ENCODE peak calls at places on chromosomes 2 and 18, in ten cellular contexts. One of them, this sample, is unnamed.

GRCh38 chr2:145845207-145845894 is 1325.4 kb upstream of the ZEB2 start:
- DNase-seq in stimulated activated CD8-positive, alpha-beta memory T cell treated with anti-CD3 and anti-CD28 coated beads, Interleukin-15, amount 100 ng/mL, for 24 hours: no peak
- DNase-seq in NCI-H2029 treated with DMSO at 0.1 percent for 48 hours: peak
- DNase-seq in HS-5: no peak
- DNase-seq in renal cortical epithelial cell: no peak
- DNase-seq in T-helper 9 cell: no peak
- DNase-seq in HCEC 1CT: no peak
- DNase-seq in AG08396: no peak
- DNase-seq in effector memory CD4-positive, alpha-beta T cell: no peak
- DNase-seq in posterior vena cava: no peak
- DNase-seq in this sample: no peak

GRCh38 chr2:191231995-191232394 is 13.2 kb upstream of the MYO1B start:
- DNase-seq in HCEC 1CT: peak
- DNase-seq in posterior vena cava: no peak
- DNase-seq in AG08396: no peak
- DNase-seq in effector memory CD4-positive, alpha-beta T cell: no peak
- DNase-seq in T-helper 9 cell: no peak
- DNase-seq in NCI-H2029 treated with DMSO at 0.1 percent for 48 hours: no peak
- DNase-seq in renal cortical epithelial cell: peak
- DNase-seq in stimulated activated CD8-positive, alpha-beta memory T cell treated with anti-CD3 and anti-CD28 coated beads, Interleukin-15, amount 100 ng/mL, for 24 hours: no peak
- DNase-seq in HS-5: no peak
- DNase-seq in this sample: no peak

GRCh38 chr18:58351776-58352175 is 277.1 kb downstream of the ALPK2 start:
- DNase-seq in effector memory CD4-positive, alpha-beta T cell: no peak
- DNase-seq in posterior vena cava: no peak
- DNase-seq in NCI-H2029 treated with DMSO at 0.1 percent for 48 hours: no peak
- DNase-seq in HCEC 1CT: no peak
- DNase-seq in renal cortical epithelial cell: no peak
- DNase-seq in stimulated activated CD8-positive, alpha-beta memory T cell treated with anti-CD3 and anti-CD28 coated beads, Interleukin-15, amount 100 ng/mL, for 24 hours: no peak
- DNase-seq in AG08396: no peak
- DNase-seq in T-helper 9 cell: no peak
- DNase-seq in HS-5: no peak
- DNase-seq in this sample: no peak

GRCh38 chr2:1572638-1573037 is 159.4 kb downstream of the TPO start:
- DNase-seq in HS-5: no peak
- DNase-seq in NCI-H2029 treated with DMSO at 0.1 percent for 48 hours: no peak
- DNase-seq in renal cortical epithelial cell: peak
- DNase-seq in HCEC 1CT: no peak
- DNase-seq in posterior vena cava: peak
- DNase-seq in effector memory CD4-positive, alpha-beta T cell: no peak
- DNase-seq in AG08396: peak
- DNase-seq in T-helper 9 cell: no peak
- DNase-seq in stimulated activated CD8-positive, alpha-beta memory T cell treated with anti-CD3 and anti-CD28 coated beads, Interleukin-15, amount 100 ng/mL, for 24 hours: no peak
- DNase-seq in this sample: peak

GRCh38 chr2:205557873-205558272 is 124.4 kb upstream of the NRP2 start:
- DNase-seq in NCI-H2029 treated with DMSO at 0.1 percent for 48 hours: no peak
- DNase-seq in effector memory CD4-positive, alpha-beta T cell: no peak
- DNase-seq in HCEC 1CT: no peak
- DNase-seq in HS-5: no peak
- DNase-seq in renal cortical epithelial cell: no peak
- DNase-seq in T-helper 9 cell: no peak
- DNase-seq in posterior vena cava: no peak
- DNase-seq in stimulated activated CD8-positive, alpha-beta memory T cell treated with anti-CD3 and anti-CD28 coated beads, Interleukin-15, amount 100 ng/mL, for 24 hours: no peak
- DNase-seq in AG08396: no peak
- DNase-seq in this sample: no peak

GRCh38 chr18:306608-307255 is 38.9 kb upstream of the THOC1 start:
- DNase-seq in renal cortical epithelial cell: no peak
- DNase-seq in HCEC 1CT: no peak
- DNase-seq in HS-5: no peak
- DNase-seq in effector memory CD4-positive, alpha-beta T cell: no peak
- DNase-seq in T-helper 9 cell: no peak
- DNase-seq in stimulated activated CD8-positive, alpha-beta memory T cell treated with anti-CD3 and anti-CD28 coated beads, Interleukin-15, amount 100 ng/mL, for 24 hours: no peak
- DNase-seq in NCI-H2029 treated with DMSO at 0.1 percent for 48 hours: no peak
- DNase-seq in AG08396: no peak
- DNase-seq in posterior vena cava: no peak
- DNase-seq in this sample: no peak

GRCh38 chr2:214577769-214578168 is 166.9 kb downstream of the VWC2L start:
- DNase-seq in HS-5: no peak
- DNase-seq in posterior vena cava: no peak
- DNase-seq in NCI-H2029 treated with DMSO at 0.1 percent for 48 hours: no peak
- DNase-seq in AG08396: no peak
- DNase-seq in renal cortical epithelial cell: no peak
- DNase-seq in effector memory CD4-positive, alpha-beta T cell: no peak
- DNase-seq in T-helper 9 cell: no peak
- DNase-seq in HCEC 1CT: peak
- DNase-seq in stimulated activated CD8-positive, alpha-beta memory T cell treated with anti-CD3 and anti-CD28 coated beads, Interleukin-15, amount 100 ng/mL, for 24 hours: no peak
- DNase-seq in this sample: no peak

GRCh38 chr2:189265696-189266320 is 86.2 kb upstream of the COL5A2 start:
- DNase-seq in stimulated activated CD8-positive, alpha-beta memory T cell treated with anti-CD3 and anti-CD28 coated beads, Interleukin-15, amount 100 ng/mL, for 24 hours: no peak
- DNase-seq in NCI-H2029 treated with DMSO at 0.1 percent for 48 hours: no peak
- DNase-seq in HCEC 1CT: peak
- DNase-seq in AG08396: no peak
- DNase-seq in renal cortical epithelial cell: no peak
- DNase-seq in T-helper 9 cell: no peak
- DNase-seq in HS-5: no peak
- DNase-seq in effector memory CD4-positive, alpha-beta T cell: no peak
- DNase-seq in posterior vena cava: no peak
- DNase-seq in this sample: no peak

GRCh38 chr2:142048581-142048980 is 82.2 kb downstream of the LRP1B start:
- DNase-seq in HS-5: no peak
- DNase-seq in effector memory CD4-positive, alpha-beta T cell: no peak
- DNase-seq in AG08396: no peak
- DNase-seq in stimulated activated CD8-positive, alpha-beta memory T cell treated with anti-CD3 and anti-CD28 coated beads, Interleukin-15, amount 100 ng/mL, for 24 hours: no peak
- DNase-seq in posterior vena cava: no peak
- DNase-seq in T-helper 9 cell: no peak
- DNase-seq in HCEC 1CT: peak
- DNase-seq in renal cortical epithelial cell: no peak
- DNase-seq in NCI-H2029 treated with DMSO at 0.1 percent for 48 hours: no peak
- DNase-seq in this sample: no peak

GRCh38 chr18:49609416-49610284 is 47.8 kb downstream of the LIPG start:
- DNase-seq in AG08396: no peak
- DNase-seq in NCI-H2029 treated with DMSO at 0.1 percent for 48 hours: no peak
- DNase-seq in HS-5: peak
- DNase-seq in stimulated activated CD8-positive, alpha-beta memory T cell treated with anti-CD3 and anti-CD28 coated beads, Interleukin-15, amount 100 ng/mL, for 24 hours: no peak
- DNase-seq in effector memory CD4-positive, alpha-beta T cell: no peak
- DNase-seq in T-helper 9 cell: no peak
- DNase-seq in renal cortical epithelial cell: peak
- DNase-seq in posterior vena cava: no peak
- DNase-seq in HCEC 1CT: no peak
- DNase-seq in this sample: no peak

GRCh38 chr2:224379210-224379609 is 22.7 kb downstream of the FAM124B start:
- DNase-seq in T-helper 9 cell: no peak
- DNase-seq in HCEC 1CT: no peak
- DNase-seq in NCI-H2029 treated with DMSO at 0.1 percent for 48 hours: no peak
- DNase-seq in effector memory CD4-positive, alpha-beta T cell: no peak
- DNase-seq in HS-5: no peak
- DNase-seq in posterior vena cava: no peak
- DNase-seq in stimulated activated CD8-positive, alpha-beta memory T cell treated with anti-CD3 and anti-CD28 coated beads, Interleukin-15, amount 100 ng/mL, for 24 hours: no peak
- DNase-seq in renal cortical epithelial cell: no peak
- DNase-seq in AG08396: no peak
- DNase-seq in this sample: no peak

GRCh38 chr18:6650063-6650462 is 79.5 kb upstream of the ARHGAP28 start:
- DNase-seq in HCEC 1CT: no peak
- DNase-seq in T-helper 9 cell: no peak
- DNase-seq in AG08396: no peak
- DNase-seq in posterior vena cava: no peak
- DNase-seq in HS-5: no peak
- DNase-seq in renal cortical epithelial cell: no peak
- DNase-seq in effector memory CD4-positive, alpha-beta T cell: no peak
- DNase-seq in stimulated activated CD8-positive, alpha-beta memory T cell treated with anti-CD3 and anti-CD28 coated beads, Interleukin-15, amount 100 ng/mL, for 24 hours: no peak
- DNase-seq in NCI-H2029 treated with DMSO at 0.1 percent for 48 hours: peak
- DNase-seq in this sample: no peak

GRCh38 chr2:126900646-126901319 is 2.1 kb downstream of the TEX51 start:
- DNase-seq in HS-5: no peak
- DNase-seq in stimulated activated CD8-positive, alpha-beta memory T cell treated with anti-CD3 and anti-CD28 coated beads, Interleukin-15, amount 100 ng/mL, for 24 hours: no peak
- DNase-seq in T-helper 9 cell: no peak
- DNase-seq in NCI-H2029 treated with DMSO at 0.1 percent for 48 hours: no peak
- DNase-seq in HCEC 1CT: no peak
- DNase-seq in AG08396: no peak
- DNase-seq in renal cortical epithelial cell: no peak
- DNase-seq in effector memory CD4-positive, alpha-beta T cell: no peak
- DNase-seq in posterior vena cava: peak
- DNase-seq in this sample: no peak

GRCh38 chr2:233807215-233807865 is 29.2 kb downstream of the MROH2A start:
- DNase-seq in posterior vena cava: peak
- DNase-seq in stimulated activated CD8-positive, alpha-beta memory T cell treated with anti-CD3 and anti-CD28 coated beads, Interleukin-15, amount 100 ng/mL, for 24 hours: no peak
- DNase-seq in T-helper 9 cell: no peak
- DNase-seq in effector memory CD4-positive, alpha-beta T cell: no peak
- DNase-seq in AG08396: no peak
- DNase-seq in renal cortical epithelial cell: no peak
- DNase-seq in NCI-H2029 treated with DMSO at 0.1 percent for 48 hours: no peak
- DNase-seq in HCEC 1CT: no peak
- DNase-seq in HS-5: no peak
- DNase-seq in this sample: peak

GRCh38 chr18:12745095-12745820 is 42.4 kb downstream of the PSMG2 start:
- DNase-seq in T-helper 9 cell: no peak
- DNase-seq in HS-5: no peak
- DNase-seq in posterior vena cava: no peak
- DNase-seq in renal cortical epithelial cell: no peak
- DNase-seq in NCI-H2029 treated with DMSO at 0.1 percent for 48 hours: no peak
- DNase-seq in AG08396: no peak
- DNase-seq in effector memory CD4-positive, alpha-beta T cell: no peak
- DNase-seq in HCEC 1CT: no peak
- DNase-seq in stimulated activated CD8-positive, alpha-beta memory T cell treated with anti-CD3 and anti-CD28 coated beads, Interleukin-15, amount 100 ng/mL, for 24 hours: no peak
- DNase-seq in this sample: no peak

GRCh38 chr2:216083464-216084279 is 2.0 kb downstream of the TMEM169 start:
- DNase-seq in HCEC 1CT: peak
- DNase-seq in renal cortical epithelial cell: peak
- DNase-seq in stimulated activated CD8-positive, alpha-beta memory T cell treated with anti-CD3 and anti-CD28 coated beads, Interleukin-15, amount 100 ng/mL, for 24 hours: no peak
- DNase-seq in T-helper 9 cell: no peak
- DNase-seq in NCI-H2029 treated with DMSO at 0.1 percent for 48 hours: no peak
- DNase-seq in effector memory CD4-positive, alpha-beta T cell: no peak
- DNase-seq in posterior vena cava: no peak
- DNase-seq in AG08396: peak
- DNase-seq in HS-5: no peak
- DNase-seq in this sample: no peak

GRCh38 chr18:58258707-58259342 is 214.8 kb downstream of the NEDD4L start:
- DNase-seq in HCEC 1CT: no peak
- DNase-seq in AG08396: no peak
- DNase-seq in stimulated activated CD8-positive, alpha-beta memory T cell treated with anti-CD3 and anti-CD28 coated beads, Interleukin-15, amount 100 ng/mL, for 24 hours: no peak
- DNase-seq in renal cortical epithelial cell: no peak
- DNase-seq in NCI-H2029 treated with DMSO at 0.1 percent for 48 hours: no peak
- DNase-seq in effector memory CD4-positive, alpha-beta T cell: no peak
- DNase-seq in posterior vena cava: no peak
- DNase-seq in HS-5: no peak
- DNase-seq in T-helper 9 cell: no peak
- DNase-seq in this sample: no peak

GRCh38 chr2:14902953-14903352 is 270.4 kb downstream of the LRATD1 start:
- DNase-seq in stimulated activated CD8-positive, alpha-beta memory T cell treated with anti-CD3 and anti-CD28 coated beads, Interleukin-15, amount 100 ng/mL, for 24 hours: no peak
- DNase-seq in effector memory CD4-positive, alpha-beta T cell: no peak
- DNase-seq in HS-5: no peak
- DNase-seq in posterior vena cava: no peak
- DNase-seq in T-helper 9 cell: no peak
- DNase-seq in renal cortical epithelial cell: no peak
- DNase-seq in NCI-H2029 treated with DMSO at 0.1 percent for 48 hours: no peak
- DNase-seq in AG08396: no peak
- DNase-seq in HCEC 1CT: no peak
- DNase-seq in this sample: no peak

GRCh38 chr2:230619471-230619870 is 93.2 kb upstream of the CAB39 start:
- DNase-seq in HCEC 1CT: no peak
- DNase-seq in stimulated activated CD8-positive, alpha-beta memory T cell treated with anti-CD3 and anti-CD28 coated beads, Interleukin-15, amount 100 ng/mL, for 24 hours: no peak
- DNase-seq in effector memory CD4-positive, alpha-beta T cell: no peak
- DNase-seq in HS-5: no peak
- DNase-seq in NCI-H2029 treated with DMSO at 0.1 percent for 48 hours: no peak
- DNase-seq in AG08396: no peak
- DNase-seq in posterior vena cava: no peak
- DNase-seq in T-helper 9 cell: no peak
- DNase-seq in renal cortical epithelial cell: no peak
- DNase-seq in this sample: no peak

GRCh38 chr2:227248876-227249275 is 76.2 kb upstream of the MFF start:
- DNase-seq in stimulated activated CD8-positive, alpha-beta memory T cell treated with anti-CD3 and anti-CD28 coated beads, Interleukin-15, amount 100 ng/mL, for 24 hours: no peak
- DNase-seq in T-helper 9 cell: no peak
- DNase-seq in HS-5: no peak
- DNase-seq in effector memory CD4-positive, alpha-beta T cell: no peak
- DNase-seq in renal cortical epithelial cell: no peak
- DNase-seq in NCI-H2029 treated with DMSO at 0.1 percent for 48 hours: peak
- DNase-seq in HCEC 1CT: no peak
- DNase-seq in AG08396: no peak
- DNase-seq in posterior vena cava: no peak
- DNase-seq in this sample: no peak

GRCh38 chr2:239778861-239779591 is 246.1 kb downstream of the NDUFA10 start:
- DNase-seq in stimulated activated CD8-positive, alpha-beta memory T cell treated with anti-CD3 and anti-CD28 coated beads, Interleukin-15, amount 100 ng/mL, for 24 hours: no peak
- DNase-seq in renal cortical epithelial cell: no peak
- DNase-seq in posterior vena cava: peak
- DNase-seq in effector memory CD4-positive, alpha-beta T cell: no peak
- DNase-seq in NCI-H2029 treated with DMSO at 0.1 percent for 48 hours: no peak
- DNase-seq in AG08396: no peak
- DNase-seq in HS-5: no peak
- DNase-seq in HCEC 1CT: no peak
- DNase-seq in T-helper 9 cell: no peak
- DNase-seq in this sample: no peak

GRCh38 chr2:149561309-149561926 is 26.2 kb downstream of the MMADHC start:
- DNase-seq in HS-5: no peak
- DNase-seq in T-helper 9 cell: peak
- DNase-seq in posterior vena cava: no peak
- DNase-seq in effector memory CD4-positive, alpha-beta T cell: no peak
- DNase-seq in HCEC 1CT: peak
- DNase-seq in renal cortical epithelial cell: peak
- DNase-seq in stimulated activated CD8-positive, alpha-beta memory T cell treated with anti-CD3 and anti-CD28 coated beads, Interleukin-15, amount 100 ng/mL, for 24 hours: no peak
- DNase-seq in NCI-H2029 treated with DMSO at 0.1 percent for 48 hours: peak
- DNase-seq in AG08396: peak
- DNase-seq in this sample: no peak

GRCh38 chr18:45542043-45542442 is 73.2 kb upstream of the SLC14A2 start:
- DNase-seq in AG08396: no peak
- DNase-seq in HCEC 1CT: no peak
- DNase-seq in renal cortical epithelial cell: no peak
- DNase-seq in HS-5: no peak
- DNase-seq in stimulated activated CD8-positive, alpha-beta memory T cell treated with anti-CD3 and anti-CD28 coated beads, Interleukin-15, amount 100 ng/mL, for 24 hours: no peak
- DNase-seq in posterior vena cava: no peak
- DNase-seq in T-helper 9 cell: no peak
- DNase-seq in NCI-H2029 treated with DMSO at 0.1 percent for 48 hours: no peak
- DNase-seq in effector memory CD4-positive, alpha-beta T cell: no peak
- DNase-seq in this sample: no peak

GRCh38 chr2:55120634-55121359 is 70.5 kb upstream of the RTN4 start:
- DNase-seq in NCI-H2029 treated with DMSO at 0.1 percent for 48 hours: no peak
- DNase-seq in effector memory CD4-positive, alpha-beta T cell: no peak
- DNase-seq in T-helper 9 cell: no peak
- DNase-seq in HCEC 1CT: peak
- DNase-seq in HS-5: no peak
- DNase-seq in AG08396: peak
- DNase-seq in renal cortical epithelial cell: no peak
- DNase-seq in posterior vena cava: peak
- DNase-seq in stimulated activated CD8-positive, alpha-beta memory T cell treated with anti-CD3 and anti-CD28 coated beads, Interleukin-15, amount 100 ng/mL, for 24 hours: no peak
- DNase-seq in this sample: no peak

GRCh38 chr2:145626301-145626700 is 1106.4 kb upstream of the ZEB2 start:
- DNase-seq in effector memory CD4-positive, alpha-beta T cell: no peak
- DNase-seq in NCI-H2029 treated with DMSO at 0.1 percent for 48 hours: no peak
- DNase-seq in AG08396: no peak
- DNase-seq in renal cortical epithelial cell: no peak
- DNase-seq in HCEC 1CT: no peak
- DNase-seq in HS-5: no peak
- DNase-seq in posterior vena cava: no peak
- DNase-seq in T-helper 9 cell: no peak
- DNase-seq in stimulated activated CD8-positive, alpha-beta memory T cell treated with anti-CD3 and anti-CD28 coated beads, Interleukin-15, amount 100 ng/mL, for 24 hours: no peak
- DNase-seq in this sample: no peak

GRCh38 chr2:189698020-189698887 is 23.8 kb downstream of the ANKAR start:
- DNase-seq in posterior vena cava: no peak
- DNase-seq in NCI-H2029 treated with DMSO at 0.1 percent for 48 hours: peak
- DNase-seq in effector memory CD4-positive, alpha-beta T cell: no peak
- DNase-seq in T-helper 9 cell: no peak
- DNase-seq in HS-5: peak
- DNase-seq in HCEC 1CT: peak
- DNase-seq in AG08396: peak
- DNase-seq in renal cortical epithelial cell: peak
- DNase-seq in stimulated activated CD8-positive, alpha-beta memory T cell treated with anti-CD3 and anti-CD28 coated beads, Interleukin-15, amount 100 ng/mL, for 24 hours: no peak
- DNase-seq in this sample: no peak

GRCh38 chr2:168416555-168416954 is 39.5 kb upstream of the CERS6 start:
- DNase-seq in HCEC 1CT: peak
- DNase-seq in T-helper 9 cell: no peak
- DNase-seq in effector memory CD4-positive, alpha-beta T cell: no peak
- DNase-seq in HS-5: no peak
- DNase-seq in NCI-H2029 treated with DMSO at 0.1 percent for 48 hours: no peak
- DNase-seq in AG08396: no peak
- DNase-seq in posterior vena cava: no peak
- DNase-seq in stimulated activated CD8-positive, alpha-beta memory T cell treated with anti-CD3 and anti-CD28 coated beads, Interleukin-15, amount 100 ng/mL, for 24 hours: no peak
- DNase-seq in renal cortical epithelial cell: no peak
- DNase-seq in this sample: no peak

GRCh38 chr2:136131961-136132839 is 14.3 kb upstream of the CXCR4 start:
- DNase-seq in T-helper 9 cell: peak
- DNase-seq in HCEC 1CT: no peak
- DNase-seq in stimulated activated CD8-positive, alpha-beta memory T cell treated with anti-CD3 and anti-CD28 coated beads, Interleukin-15, amount 100 ng/mL, for 24 hours: no peak
- DNase-seq in effector memory CD4-positive, alpha-beta T cell: peak
- DNase-seq in posterior vena cava: no peak
- DNase-seq in HS-5: no peak
- DNase-seq in renal cortical epithelial cell: peak
- DNase-seq in AG08396: no peak
- DNase-seq in NCI-H2029 treated with DMSO at 0.1 percent for 48 hours: no peak
- DNase-seq in this sample: no peak